ENCODE peak calls at places on chromosomes 13 and 19, in nine cellular contexts. T is omental fat pad; C is pancreas; K is K562; Y is left cardiac atrium; X is heart left ventricle; O is heart right ventricle; R is activated CD8-positive, alpha-beta memory T cell treated with anti-CD3 and anti-CD28 coated beads, Interleukin-2, amount 10 ng/mL, durations not matched to agents 7 days and 5 days; L is Right ventricle myocardium superior. U is an unnamed sample.

GRCh38 chr13:110518571-110518970 is 43.0 kb downstream of the RAB20 start:
- ATAC-seq in T (no peak), C (no peak), K (peak), Y (no peak), X (no peak), O (no peak), R (no peak), L (no peak), U (no peak)

GRCh38 chr19:3375221-3376088 is 9.1 kb downstream of the NFIC start:
- ATAC-seq in T (peak), C (peak), K (peak), Y (peak), X (peak), O (peak), R (no peak), L (peak), U (peak)

GRCh38 chr13:113016526-113017295 is 47.7 kb downstream of the MCF2L start:
- ATAC-seq in T (no peak), C (no peak), K (no peak), Y (no peak), X (no peak), O (no peak), R (no peak), L (no peak), U (no peak)

GRCh38 chr13:95251641-95252040 is 49.6 kb downstream of the ABCC4 start:
- ATAC-seq in T (no peak), C (no peak), K (no peak), Y (no peak), X (no peak), O (no peak), R (no peak), L (no peak), U (no peak)

GRCh38 chr13:74158606-74159352 is 24.6 kb upstream of the KLF12 start:
- ATAC-seq in T (no peak), C (no peak), K (no peak), Y (no peak), X (no peak), O (no peak), R (no peak), L (no peak), U (no peak)

GRCh38 chr13:33349314-33349995 is 63.9 kb upstream of the STARD13 start:
- ATAC-seq in T (peak), C (peak), K (no peak), Y (peak), X (peak), O (peak), R (no peak), L (peak), U (peak)

GRCh38 chr13:94351292-94352000 is 128.0 kb downstream of the DCT start:
- ATAC-seq in T (no peak), C (no peak), K (no peak), Y (no peak), X (no peak), O (no peak), R (peak), L (no peak), U (no peak)

GRCh38 chr13:44703371-44703770 is 127.2 kb upstream of the TSC22D1 start:
- ATAC-seq in T (no peak), C (no peak), K (no peak), Y (no peak), X (no peak), O (no peak), R (no peak), L (no peak), U (peak)

GRCh38 chr19:34345934-34346333 is 19.1 kb upstream of the GPI start:
- ATAC-seq in T (peak), C (peak), K (peak), Y (peak), X (peak), O (peak), R (no peak), L (peak), U (peak)